ENCODE peak calls at places on chromosomes 13 and 19, in eight cellular contexts. N is cardiac muscle cell, C is left lung, B is A673, O is NT2/D1, Y is heart left ventricle, Z is testis, X is psoas muscle. U is an unnamed sample. For H3K36me3 and H3K4me1, the result is how much of the 10 kb centered on the place peaks cover.

GRCh38 chr13:84645196-84646071 is 763.2 kb upstream of the SLITRK1 start:
- DNase-seq in C (no peak), N (no peak), O (no peak), B (peak), Z (no peak), Y (no peak), X (no peak), U (no peak)

GRCh38 chr19:48338253-48338755 is 13.0 kb downstream of the EMP3 start:
- DNase-seq in B (no peak), Y (no peak), O (no peak), Z (no peak), X (no peak), N (no peak), C (no peak), U (no peak)

GRCh38 chr13:33953781-33954180 is 135.8 kb downstream of the RFC3 start:
- DNase-seq in X (no peak), Y (no peak), B (no peak), N (no peak), C (no peak), Z (no peak), O (no peak), U (no peak)

GRCh38 chr19:46913852-46914430 is 53.1 kb downstream of the ARHGAP35 start:
- DNase-seq in N (no peak), Z (no peak), X (no peak), C (no peak), B (peak), Y (no peak), O (no peak), U (no peak)

GRCh38 chr13:97335488-97336134 is 98.4 kb upstream of the RAP2A start:
- DNase-seq in Y (no peak), X (no peak), B (no peak), C (no peak), Z (no peak), N (no peak), O (no peak), U (no peak)

GRCh38 chr19:10551698-10552301 is 8.1 kb downstream of the ATG4D start:
- DNase-seq in O (no peak), X (no peak), C (no peak), Z (no peak), Y (no peak), N (no peak), B (peak), U (peak)

GRCh38 chr13:110057052-110057451 is 249.9 kb downstream of the COL4A1 start:
- DNase-seq in Y (no peak), Z (no peak), O (no peak), N (no peak), C (no peak), X (no peak), B (no peak), U (no peak)

GRCh38 chr19:10643968-10644290 is 10.2 kb upstream of the ILF3 start:
- DNase-seq in B (no peak), Z (peak), X (no peak), N (no peak), O (no peak), Y (no peak), C (no peak), U (no peak)

GRCh38 chr19:40798997-40799557 is at the start of gene EGLN2:
- DNase-seq in N (no peak), Y (no peak), Z (no peak), O (no peak), X (no peak), C (no peak), B (no peak), U (peak)

GRCh38 chr19:51821921-51822716 is 27.2 kb downstream of the FPR3 start:
- DNase-seq in Z (no peak), O (no peak), N (no peak), B (no peak), Y (no peak), X (no peak), C (no peak), U (no peak)

GRCh38 chr19:45645068-45645630 is 6.0 kb upstream of the EML2 start:
- DNase-seq in B (no peak), N (no peak), O (no peak), Y (no peak), Z (no peak), X (no peak), C (no peak), U (no peak)

GRCh38 chr13:96090240-96091101 is 564 bp downstream of the HS6ST3 start:
- DNase-seq in C (no peak), B (peak), Y (no peak), O (no peak), X (peak), N (peak), Z (peak), U (peak)

GRCh38 chr13:39023761-39024160 is 14.1 kb downstream of the PROSER1 start:
- DNase-seq in N (no peak), O (no peak), Y (no peak), X (no peak), B (no peak), Z (no peak), C (no peak), U (no peak)

GRCh38 chr13:83733293-83733692 is 149.0 kb downstream of the SLITRK1 start:
- DNase-seq in Y (no peak), X (no peak), B (no peak), O (no peak), Z (no peak), N (no peak), C (no peak), U (no peak)

GRCh38 chr19:495440-496332 is 600 bp upstream of the MADCAM1 start:
- DNase-seq in Y (no peak), C (no peak), X (peak), B (peak), Z (no peak), O (no peak), N (no peak), U (peak)

GRCh38 chr13:76887070-76887563 is 912 bp upstream of the KCTD12 start:
- DNase-seq in O (no peak), N (peak), X (no peak), Z (peak), C (no peak), Y (peak), B (no peak), U (peak)

GRCh38 chr19:2047449-2048103 is 3.5 kb downstream of the MKNK2 start:
- DNase-seq in Z (no peak), N (no peak), C (peak), B (no peak), X (peak), O (no peak), Y (no peak), U (no peak)

GRCh38 chr19:57171551-57172081 is 4.3 kb upstream of the DUXA start:
- DNase-seq in O (no peak), C (peak), N (peak), B (peak), Z (peak), Y (peak), X (peak), U (peak)

GRCh38 chr13:44273991-44274810 is 99.4 kb upstream of the SERP2 start:
- DNase-seq in N (no peak), Z (no peak), B (no peak), Y (no peak), X (no peak), C (no peak), O (no peak), U (no peak)

GRCh38 chr19:3179739-3180293 is 1.2 kb downstream of the S1PR4 start:
- DNase-seq in X (no peak), N (no peak), C (no peak), Y (no peak), B (no peak), Z (no peak), O (no peak), U (no peak)

GRCh38 chr13:50598338-50598737 is 245.2 kb downstream of the DLEU7 start:
- DNase-seq in O (no peak), N (no peak), Y (no peak), X (no peak), Z (no peak), B (no peak), C (no peak), U (no peak)

GRCh38 chr19:45917421-45918091 is 3.0 kb upstream of the NANOS2 start:
- DNase-seq in O (no peak), N (no peak), Y (no peak), Z (no peak), X (no peak), C (no peak), B (no peak), U (no peak)

GRCh38 chr13:76942363-76942762 is 5.9 kb upstream of the ACOD1 start:
- DNase-seq in Z (no peak), N (no peak), X (no peak), B (no peak), O (no peak), Y (no peak), C (no peak), U (no peak)

GRCh38 chr19:2983351-2984195 is 6.2 kb downstream of the TLE6 start:
- DNase-seq in B (peak), Z (peak), X (peak), C (peak), Y (peak), O (peak), N (peak), U (peak)

GRCh38 chr19:19649580-19649995 is 6.1 kb upstream of the GMIP start:
- DNase-seq in B (no peak), X (no peak), C (no peak), N (no peak), Z (no peak), Y (no peak), O (no peak), U (no peak)

GRCh38 chr19:19650331-19650730 is 6.9 kb upstream of the GMIP start:
- DNase-seq in X (no peak), B (no peak), Z (no peak), N (no peak), C (no peak), O (no peak), Y (no peak), U (no peak)

GRCh38 chr19:19649159-19649558 is 5.7 kb upstream of the GMIP start:
- DNase-seq in C (no peak), Z (no peak), N (no peak), Y (no peak), B (no peak), O (no peak), X (no peak), U (no peak)

GRCh38 chr19:19652482-19653295 is 9.2 kb upstream of the GMIP start:
- DNase-seq in B (no peak), Z (no peak), N (no peak), Y (no peak), C (no peak), X (no peak), O (no peak), U (no peak)

DNA sequence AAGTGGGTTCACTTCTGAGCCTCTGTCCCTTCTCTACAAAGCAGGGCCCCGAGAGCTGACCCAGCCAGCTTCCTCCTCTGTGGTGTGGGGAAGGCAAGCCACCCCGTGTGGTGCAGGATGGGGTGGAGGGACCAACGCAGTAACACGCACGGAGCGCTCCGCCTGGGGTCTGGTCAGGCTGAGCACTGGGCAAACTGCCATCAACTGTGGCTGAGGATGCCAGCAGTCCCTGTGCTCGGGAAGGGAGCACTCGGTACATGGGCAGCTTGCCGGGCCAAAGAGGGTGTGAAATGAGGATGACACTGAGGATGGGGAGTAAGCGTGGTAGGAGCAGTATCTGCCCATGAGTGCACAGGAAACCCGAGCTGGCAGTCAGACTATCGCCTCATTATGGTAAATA is 7.6 kb upstream of the GMIP start:
- DNase-seq in Y (peak), B (no peak), X (no peak), C (no peak), N (no peak), Z (no peak), O (no peak), U (no peak)
- H3K36me3 ChIP-seq in Y (half or more), B (half or more), X (half or more), C (under half), N (half or more), Z (under half), O (half or more), U (half or more)

GRCh38 chr13:112894673-112895481 is 74.1 kb upstream of the MCF2L start:
- DNase-seq in C (no peak), N (peak), O (no peak), B (no peak), Y (no peak), Z (no peak), X (no peak), U (no peak)
- H3K4me3 ChIP-seq in C (peak), N (peak), O (peak), B (peak), Y (peak), Z (peak), X (peak), U (peak)

DNA sequence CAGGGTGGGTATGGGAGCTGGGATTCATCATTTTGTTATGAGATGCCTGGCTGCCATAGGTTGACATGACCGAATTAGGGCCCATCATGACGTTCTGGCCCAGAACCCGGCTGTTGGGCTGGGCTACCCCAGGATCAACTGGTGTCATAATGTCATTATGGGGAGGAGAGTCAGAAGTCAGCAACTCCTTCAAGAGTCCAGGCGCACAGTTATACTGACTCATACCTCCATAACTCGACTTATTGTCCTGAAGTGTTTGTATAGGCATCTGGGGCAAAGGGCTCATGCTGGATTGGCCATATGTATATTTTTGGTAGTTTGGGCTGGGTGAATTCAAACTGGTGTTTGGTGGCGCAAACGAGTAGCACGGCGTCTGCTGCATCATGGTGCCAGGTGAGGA is 106.5 kb downstream of the FOXO1 start:
- DNase-seq in B (no peak), N (no peak), O (no peak), Z (no peak), X (no peak), Y (no peak), C (no peak), U (no peak)
- H3K4me1 ChIP-seq in B (under half), N (under half), O (under half), Z (under half), X (half or more), Y (under half), C (under half), U (under half)

GRCh38 chr19:16536130-16536529 is 6.1 kb downstream of the CHERP start:
- DNase-seq in Z (no peak), O (no peak), Y (no peak), B (no peak), X (no peak), C (no peak), N (no peak), U (no peak)
- H3K36me3 ChIP-seq in Z (under half), O (half or more), Y (half or more), B (half or more), X (half or more), C (under half), N (under half), U (half or more)

GRCh38 chr19:12655546-12655945 is 11.0 kb downstream of the MAN2B1 start:
- DNase-seq in C (no peak), B (no peak), X (no peak), Z (no peak), N (no peak), Y (no peak), O (no peak), U (no peak)

GRCh38 chr19:12660980-12661379 is 5.6 kb downstream of the MAN2B1 start:
- DNase-seq in X (no peak), B (no peak), C (no peak), O (no peak), N (no peak), Z (no peak), Y (no peak), U (no peak)

GRCh38 chr19:12652219-12652618 is 14.3 kb downstream of the MAN2B1 start:
- DNase-seq in O (no peak), N (no peak), C (no peak), Y (no peak), Z (no peak), B (no peak), X (no peak), U (no peak)

GRCh38 chr19:12657966-12658365 is 8.6 kb downstream of the MAN2B1 start:
- DNase-seq in Z (no peak), B (no peak), C (no peak), Y (no peak), X (no peak), O (no peak), N (no peak), U (no peak)

GRCh38 chr19:12656899-12657571 is 9.5 kb downstream of the MAN2B1 start:
- DNase-seq in B (no peak), Z (peak), X (no peak), O (no peak), Y (no peak), C (no peak), N (no peak), U (no peak)
- H3K4me3 ChIP-seq in B (no peak), Z (peak), X (no peak), O (no peak), Y (no peak), C (no peak), N (no peak), U (no peak)

DNA sequence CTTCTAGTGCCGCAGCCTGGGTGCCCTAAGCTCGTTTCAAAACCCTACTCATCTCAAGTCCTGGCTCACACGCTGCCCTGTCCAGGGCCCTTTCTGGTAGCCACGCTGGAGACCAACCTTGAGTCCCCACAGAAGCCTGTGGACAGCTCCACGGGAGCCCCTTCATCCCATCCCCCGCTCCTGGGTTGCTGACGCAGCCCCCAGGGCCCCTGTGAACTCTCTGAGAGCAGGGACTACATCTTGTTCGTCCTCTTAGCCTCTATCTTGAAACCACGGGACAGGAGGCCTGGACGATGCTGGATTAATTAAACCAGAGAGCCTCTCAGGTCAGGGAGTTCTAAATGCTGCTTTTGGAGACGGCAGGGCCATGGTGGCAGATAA is 7.4 kb downstream of the MLLT1 start:
- DNase-seq in X (no peak), C (no peak), Z (no peak), Y (no peak), N (peak), B (no peak), O (no peak), U (no peak)
- H3K4me1 ChIP-seq in X (half or more), C (half or more), Z (under half), Y (half or more), N (half or more), B (under half), O (under half), U (under half)

U was measured in BE2C.